ENCODE peak calls at places on chromosomes 3 and 15, in ten cellular contexts. O is tibial artery; U is A673; P is Panc1; Y is lower lobe of right lung; B is colonic mucosa; X is Peyer's patch; H is CD8-positive, alpha-beta memory T cell; W is psoas muscle; E is ovary. G is an unnamed sample. For H3K36me3, the result is how much of the 10 kb centered on the place peaks cover.

GRCh38 chr3:127911421-127911931 is 3.6 kb upstream of the KBTBD12 start:
- DNase-seq in O (peak), H (no peak), X (no peak), B (peak), W (no peak), P (no peak), E (no peak), Y (no peak), U (no peak), G (no peak)

GRCh38 chr3:113039546-113039945 is 48.8 kb downstream of the GTPBP8 start:
- DNase-seq in P (no peak), X (no peak), E (no peak), W (no peak), B (no peak), H (no peak), O (no peak), Y (no peak), U (no peak), G (no peak)

GRCh38 chr3:124117486-124117885 is 125.6 kb upstream of the ROPN1 start:
- DNase-seq in X (no peak), B (no peak), W (no peak), U (peak), O (peak), E (no peak), Y (no peak), H (no peak), P (no peak), G (peak)

GRCh38 chr15:89448825-89449224 is 47.6 kb downstream of the RHCG start:
- DNase-seq in O (no peak), X (no peak), P (no peak), E (no peak), Y (no peak), W (no peak), H (no peak), B (no peak), U (no peak), G (no peak)

GRCh38 chr3:49614936-49615335 is 59.2 kb upstream of the APEH start:
- DNase-seq in X (no peak), E (no peak), Y (no peak), H (no peak), B (no peak), W (no peak), U (no peak), P (no peak), O (no peak), G (no peak)

GRCh38 chr15:22978691-22979068 is 1.5 kb downstream of the CYFIP1 start:
- DNase-seq in X (no peak), H (no peak), U (peak), W (no peak), B (no peak), O (no peak), Y (no peak), P (no peak), E (no peak), G (no peak)

GRCh38 chr3:11903447-11903846 is 56.8 kb upstream of the TAMM41 start:
- DNase-seq in O (no peak), P (no peak), W (no peak), U (no peak), X (no peak), E (no peak), H (no peak), Y (no peak), B (no peak), G (no peak)

GRCh38 chr3:128468285-128468790 is 1.6 kb upstream of the DNAJB8 start:
- DNase-seq in W (no peak), Y (no peak), U (no peak), B (no peak), X (no peak), O (no peak), H (no peak), E (no peak), P (no peak), G (no peak)

GRCh38 chr15:63370764-63371163 is 10.9 kb downstream of the CA12 start:
- DNase-seq in U (no peak), B (no peak), E (no peak), X (no peak), P (no peak), O (no peak), H (no peak), W (no peak), Y (no peak), G (no peak)

GRCh38 chr3:52238193-52238760 is 681 bp downstream of the TWF2 start:
- DNase-seq in X (peak), U (no peak), W (peak), O (no peak), E (peak), H (no peak), P (no peak), Y (no peak), B (no peak), G (no peak)

GRCh38 chr3:72810063-72810462 is 38.2 kb downstream of the SHQ1 start:
- DNase-seq in Y (no peak), U (peak), X (no peak), P (no peak), H (no peak), W (no peak), B (no peak), E (no peak), O (no peak), G (no peak)

GRCh38 chr3:10645800-10646199 is 140.4 kb upstream of the ATP2B2 start:
- DNase-seq in U (no peak), X (no peak), B (no peak), O (no peak), H (no peak), Y (no peak), E (no peak), P (no peak), W (no peak), G (no peak)

GRCh38 chr3:153977148-153977547 is 144.0 kb upstream of the ARHGEF26 start:
- DNase-seq in P (no peak), X (no peak), U (peak), Y (no peak), H (no peak), E (peak), O (peak), W (no peak), B (no peak), G (peak)

GRCh38 chr3:48686538-48687219 is 964 bp upstream of the NCKIPSD start:
- DNase-seq in E (no peak), H (no peak), B (no peak), W (no peak), X (no peak), O (no peak), U (no peak), P (no peak), Y (no peak), G (no peak)

GRCh38 chr3:153285982-153286381 is 124.0 kb downstream of the RAP2B start:
- DNase-seq in P (no peak), B (no peak), E (no peak), X (no peak), U (no peak), Y (no peak), O (no peak), H (no peak), W (no peak), G (no peak)

GRCh38 chr3:129942296-129942695 is 32.2 kb upstream of the TRH start:
- DNase-seq in W (peak), X (peak), P (peak), O (peak), E (peak), B (peak), U (peak), Y (peak), H (peak), G (peak)

GRCh38 chr3:109924196-109924595 is 586.9 kb upstream of the DPPA4 start:
- DNase-seq in P (no peak), B (no peak), Y (no peak), U (no peak), E (no peak), X (no peak), W (no peak), O (no peak), H (no peak), G (no peak)

GRCh38 chr3:10341901-10342398 is 21.0 kb upstream of the SEC13 start:
- DNase-seq in Y (no peak), E (no peak), B (no peak), X (no peak), P (no peak), U (no peak), H (no peak), W (no peak), O (no peak), G (no peak)

GRCh38 chr3:64063207-64063981 is 40.1 kb upstream of the PSMD6 start:
- DNase-seq in E (no peak), H (no peak), X (no peak), Y (no peak), B (no peak), O (no peak), W (no peak), U (no peak), P (no peak), G (peak)

GRCh38 chr15:97446138-97446537 is 514.4 kb upstream of the ARRDC4 start:
- DNase-seq in W (no peak), B (no peak), P (no peak), H (no peak), U (peak), O (no peak), Y (no peak), X (no peak), E (no peak), G (no peak)

GRCh38 chr15:40992241-40992741 is 39.0 kb downstream of the CHAC1 start:
- DNase-seq in E (no peak), P (no peak), H (no peak), W (no peak), B (no peak), O (no peak), Y (no peak), U (peak), X (no peak), G (no peak)

GRCh38 chr15:100201376-100202280 is 140.1 kb downstream of the ADAMTS17 start:
- DNase-seq in P (no peak), O (no peak), U (no peak), H (peak), X (peak), B (no peak), E (no peak), Y (no peak), W (no peak), G (no peak)

GRCh38 chr3:40911928-40912327 is 287.4 kb upstream of the CTNNB1 start:
- DNase-seq in U (no peak), H (no peak), W (no peak), E (no peak), P (no peak), B (peak), O (no peak), Y (no peak), X (no peak), G (no peak)

GRCh38 chr15:57667171-57667924 is 39.2 kb upstream of the POLR2M start:
- DNase-seq in W (no peak), B (peak), O (no peak), U (peak), X (no peak), P (no peak), E (no peak), Y (no peak), H (no peak), G (peak)

GRCh38 chr3:25587526-25587925 is 77.2 kb downstream of the TOP2B start:
- DNase-seq in E (no peak), W (no peak), H (no peak), B (no peak), Y (no peak), U (no peak), O (no peak), P (no peak), X (no peak), G (peak)

GRCh38 chr3:171346582-171346981 is 113.6 kb downstream of the TNIK start:
- DNase-seq in Y (no peak), H (no peak), B (no peak), W (no peak), E (no peak), U (no peak), P (no peak), O (no peak), X (no peak), G (no peak)

GRCh38 chr3:180306691-180307090 is 270.0 kb upstream of the PEX5L start:
- DNase-seq in U (peak), O (no peak), Y (no peak), H (no peak), W (no peak), P (no peak), X (no peak), B (no peak), E (no peak), G (no peak)

GRCh38 chr3:186270711-186271110 is 91.3 kb downstream of the DGKG start:
- DNase-seq in B (no peak), X (no peak), Y (no peak), P (no peak), U (no peak), H (no peak), O (no peak), E (no peak), W (no peak), G (no peak)
- H3K27ac ChIP-seq in B (no peak), X (no peak), Y (no peak), P (no peak), U (no peak), H (no peak), O (no peak), E (no peak), W (no peak), G (no peak)

DNA sequence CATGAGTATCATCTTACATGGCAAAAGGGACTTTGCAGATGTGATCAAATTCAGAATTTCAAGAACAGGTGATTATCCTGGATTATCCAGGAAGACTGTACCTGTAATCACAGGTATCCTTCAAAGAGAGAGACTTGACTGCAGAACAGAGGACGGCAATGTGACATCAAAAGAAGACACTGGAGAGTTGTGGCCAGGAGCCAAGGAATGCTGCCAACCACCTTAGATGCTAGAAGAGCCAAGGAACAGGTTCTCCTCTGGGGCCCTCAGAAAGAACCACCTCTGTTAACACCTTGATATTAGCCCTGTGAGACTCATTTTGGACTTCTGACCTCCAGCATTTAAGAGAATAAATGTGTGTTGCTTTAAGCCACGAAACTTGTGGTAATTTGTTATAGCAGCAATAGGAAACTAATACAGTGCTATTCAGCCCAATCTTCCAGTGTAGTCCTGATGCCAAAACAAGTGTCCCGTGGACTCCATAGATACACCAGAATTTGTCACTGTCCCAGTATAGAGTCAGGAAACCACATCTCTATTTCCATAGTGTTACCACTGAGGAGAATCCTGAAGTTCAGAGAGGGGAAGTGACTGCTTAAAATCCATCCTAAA is 330.6 kb upstream of the TLE3 start:
- DNase-seq in B (no peak), Y (no peak), E (no peak), H (no peak), O (no peak), W (no peak), U (no peak), P (no peak), X (no peak), G (no peak)
- H3K36me3 ChIP-seq in B (under half), Y (under half), E (under half), H (under half), O (under half), W (under half), U (under half), P (under half), X (under half), G (under half)

DNA sequence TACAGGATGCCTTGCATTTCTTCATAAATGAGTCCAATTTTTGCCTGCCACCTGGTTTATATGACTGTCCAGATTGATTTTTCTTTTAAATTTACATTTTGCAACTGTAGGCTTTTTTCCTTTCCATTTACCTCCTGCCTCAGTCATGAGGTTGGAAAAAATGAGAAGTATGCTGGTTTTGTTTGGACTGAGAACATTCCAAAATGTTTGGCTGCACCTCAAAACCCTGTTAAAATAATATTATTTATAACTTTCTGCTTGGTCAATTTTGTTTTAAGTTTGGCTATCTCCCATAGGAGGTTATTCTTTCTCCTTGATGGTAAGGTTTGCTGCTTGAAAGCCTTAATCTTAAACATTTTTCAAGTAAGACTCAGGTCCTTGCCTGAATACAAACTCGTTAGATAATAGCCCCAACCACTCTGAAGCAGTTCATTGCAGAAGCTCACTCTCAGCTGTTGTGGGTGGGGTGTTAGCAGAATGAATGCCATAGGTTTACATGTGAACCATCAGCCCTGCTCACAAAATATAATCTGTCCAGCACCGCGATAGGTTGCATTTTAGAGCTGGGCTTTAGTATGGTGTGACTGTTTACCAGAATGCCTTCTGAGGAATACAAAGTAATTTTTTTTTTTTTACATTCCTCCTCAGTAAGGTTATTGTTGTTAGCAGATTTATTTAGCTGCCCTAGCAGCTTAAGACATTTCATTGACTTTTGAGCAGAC is 630.9 kb upstream of the KCNMB2 start:
- DNase-seq in B (no peak), W (no peak), O (no peak), U (no peak), P (no peak), E (no peak), H (no peak), X (no peak), Y (no peak), G (peak)
- H3K27ac ChIP-seq in B (no peak), W (peak), O (peak), U (no peak), P (peak), E (no peak), H (no peak), X (peak), Y (peak), G (peak)

GRCh38 chr3:62096521-62096920 is 276.8 kb downstream of the FEZF2 start:
- DNase-seq in H (no peak), Y (no peak), U (no peak), O (no peak), P (no peak), W (no peak), E (no peak), B (no peak), X (no peak), G (no peak)

GRCh38 chr3:62093025-62093424 is 280.3 kb downstream of the FEZF2 start:
- DNase-seq in B (no peak), Y (no peak), E (no peak), O (no peak), X (no peak), W (no peak), U (no peak), P (no peak), H (no peak), G (no peak)

GRCh38 chr3:62095080-62095479 is 278.3 kb downstream of the FEZF2 start:
- DNase-seq in E (no peak), Y (no peak), U (no peak), O (no peak), P (no peak), X (no peak), W (no peak), B (no peak), H (no peak), G (no peak)

GRCh38 chr3:62095756-62096155 is 277.6 kb downstream of the FEZF2 start:
- DNase-seq in X (no peak), Y (no peak), W (no peak), O (no peak), H (no peak), B (no peak), U (no peak), P (no peak), E (no peak), G (peak)

GRCh38 chr3:62094461-62094860 is 278.9 kb downstream of the FEZF2 start:
- DNase-seq in P (no peak), H (no peak), B (no peak), Y (no peak), E (no peak), O (no peak), U (no peak), X (no peak), W (no peak), G (no peak)
- H3K36me3 ChIP-seq in P (under half), H (under half), B (under half), Y (under half), E (under half), O (under half), U (under half), X (under half), W (under half), G (under half)

GRCh38 chr15:68888419-68888818 is 41.9 kb upstream of the SPESP1 start:
- DNase-seq in W (no peak), E (no peak), O (no peak), Y (no peak), H (no peak), U (no peak), B (no peak), P (no peak), X (no peak), G (no peak)

GRCh38 chr15:68900032-68900431 is 30.3 kb upstream of the SPESP1 start:
- DNase-seq in P (no peak), E (no peak), W (no peak), O (no peak), H (no peak), Y (no peak), U (no peak), B (no peak), X (no peak), G (no peak)

GRCh38 chr15:68896178-68896577 is 34.1 kb upstream of the SPESP1 start:
- DNase-seq in U (no peak), X (no peak), E (no peak), P (no peak), Y (no peak), W (no peak), H (no peak), B (no peak), O (no peak), G (no peak)

DNA sequence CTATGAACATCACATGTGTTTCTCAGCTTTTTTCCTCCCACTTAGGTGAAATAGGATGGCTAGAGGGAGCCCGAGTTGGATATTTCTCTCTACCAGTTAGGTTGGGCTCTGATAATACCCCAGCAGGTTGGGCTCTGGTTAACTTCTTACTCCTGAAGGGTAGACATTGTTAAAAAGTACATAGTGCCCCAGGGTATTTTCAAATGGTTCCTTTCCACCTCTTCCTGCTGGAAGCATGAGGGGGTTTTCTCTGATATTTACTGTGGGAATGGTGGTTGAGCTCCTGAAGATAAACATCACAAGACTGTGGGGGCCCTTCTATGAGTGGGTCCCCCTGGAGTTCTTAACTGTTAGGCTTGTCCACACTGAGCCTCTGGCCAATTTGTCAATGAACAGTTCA is 36.1 kb upstream of the SPESP1 start:
- DNase-seq in X (no peak), P (no peak), B (no peak), H (no peak), E (no peak), O (no peak), U (no peak), Y (no peak), W (no peak), G (no peak)
- H3K27ac ChIP-seq in X (no peak), P (no peak), B (no peak), H (no peak), E (no peak), O (no peak), U (no peak), Y (no peak), W (no peak), G (no peak)

GRCh38 chr15:66752078-66752477 is 50.0 kb downstream of the SMAD6 start:
- DNase-seq in Y (no peak), X (peak), U (no peak), W (no peak), E (peak), B (no peak), H (no peak), O (no peak), P (no peak), G (no peak)
- H3K36me3 ChIP-seq in Y (under half), X (under half), U (under half), W (under half), E (under half), B (under half), H (under half), O (under half), P (under half), G (under half)

GRCh38 chr15:49847937-49848823 is 227.3 kb downstream of the DTWD1 start:
- DNase-seq in O (no peak), P (peak), H (no peak), W (no peak), B (no peak), U (no peak), X (no peak), Y (no peak), E (no peak), G (peak)
- H3K27ac ChIP-seq in O (peak), P (no peak), H (no peak), W (no peak), B (no peak), U (no peak), X (no peak), Y (no peak), E (no peak), G (peak)